ENCODE peak calls at places on chromosomes 7 and 10, in five cellular contexts. One of them, this sample, is unnamed.

GRCh38 chr7:147483634-147484292 is 1106.8 kb upstream of the C7orf33 start:
- DNase-seq in body of pancreas: no peak
- DNase-seq in Peyer's patch: no peak
- DNase-seq in lower lobe of right lung: no peak
- DNase-seq in fibroblast of lung: peak; percentile 3
- DNase-seq in this sample: no peak

GRCh38 chr10:45180946-45181439 is 134.4 kb downstream of the OR13A1 start:
- DNase-seq in lower lobe of right lung: no peak
- DNase-seq in fibroblast of lung: no peak
- DNase-seq in body of pancreas: no peak
- DNase-seq in Peyer's patch: no peak
- DNase-seq in this sample: no peak

GRCh38 chr10:34558093-34558492 is 257.0 kb downstream of the PARD3 start:
- DNase-seq in body of pancreas: no peak
- DNase-seq in lower lobe of right lung: no peak
- DNase-seq in fibroblast of lung: no peak
- DNase-seq in Peyer's patch: no peak
- DNase-seq in this sample: no peak

GRCh38 chr7:101922631-101923275 is 105.3 kb downstream of the CUX1 start:
- DNase-seq in lower lobe of right lung: peak; percentile 24
- DNase-seq in Peyer's patch: no peak
- DNase-seq in fibroblast of lung: no peak
- DNase-seq in body of pancreas: no peak
- DNase-seq in this sample: no peak

GRCh38 chr10:94617389-94617944 is 66.1 kb upstream of the CYP2C18 start:
- DNase-seq in lower lobe of right lung: no peak
- DNase-seq in body of pancreas: no peak
- DNase-seq in fibroblast of lung: no peak
- DNase-seq in Peyer's patch: no peak
- DNase-seq in this sample: no peak

GRCh38 chr7:117808273-117808868 is 64.9 kb downstream of the CTTNBP2 start:
- DNase-seq in lower lobe of right lung: no peak
- DNase-seq in Peyer's patch: no peak
- DNase-seq in body of pancreas: peak; percentile 54
- DNase-seq in fibroblast of lung: peak; percentile 64
- DNase-seq in this sample: no peak

GRCh38 chr10:50375051-50375452 is 123.7 kb upstream of the ASAH2 start:
- DNase-seq in body of pancreas: no peak
- DNase-seq in lower lobe of right lung: no peak
- DNase-seq in fibroblast of lung: no peak
- DNase-seq in Peyer's patch: no peak
- DNase-seq in this sample: no peak

GRCh38 chr10:33913194-33913593 is 578.7 kb upstream of the NRP1 start:
- DNase-seq in body of pancreas: no peak
- DNase-seq in Peyer's patch: no peak
- DNase-seq in lower lobe of right lung: no peak
- DNase-seq in fibroblast of lung: peak; percentile 52
- DNase-seq in this sample: no peak

GRCh38 chr10:124064158-124064603 is 29.2 kb downstream of the CHST15 start:
- DNase-seq in lower lobe of right lung: no peak
- DNase-seq in fibroblast of lung: no peak
- DNase-seq in body of pancreas: no peak
- DNase-seq in Peyer's patch: no peak
- DNase-seq in this sample: no peak

GRCh38 chr7:16660702-16661464 is 14.9 kb downstream of the BZW2 start:
- DNase-seq in Peyer's patch: no peak
- DNase-seq in lower lobe of right lung: no peak
- DNase-seq in fibroblast of lung: peak; percentile 61
- DNase-seq in body of pancreas: no peak
- DNase-seq in this sample: no peak

GRCh38 chr7:16652888-16653287 is 6.9 kb downstream of the BZW2 start:
- DNase-seq in body of pancreas: peak; percentile 49
- DNase-seq in Peyer's patch: no peak
- DNase-seq in lower lobe of right lung: peak; percentile 64
- DNase-seq in fibroblast of lung: no peak
- DNase-seq in this sample: no peak

GRCh38 chr7:16661924-16662323 is 15.9 kb downstream of the BZW2 start:
- DNase-seq in lower lobe of right lung: no peak
- DNase-seq in body of pancreas: no peak
- DNase-seq in fibroblast of lung: no peak
- DNase-seq in Peyer's patch: no peak
- DNase-seq in this sample: no peak

GRCh38 chr7:16655394-16655793 is 9.4 kb downstream of the BZW2 start:
- DNase-seq in body of pancreas: no peak
- DNase-seq in lower lobe of right lung: no peak
- DNase-seq in Peyer's patch: no peak
- DNase-seq in fibroblast of lung: no peak
- DNase-seq in this sample: no peak

DNA sequence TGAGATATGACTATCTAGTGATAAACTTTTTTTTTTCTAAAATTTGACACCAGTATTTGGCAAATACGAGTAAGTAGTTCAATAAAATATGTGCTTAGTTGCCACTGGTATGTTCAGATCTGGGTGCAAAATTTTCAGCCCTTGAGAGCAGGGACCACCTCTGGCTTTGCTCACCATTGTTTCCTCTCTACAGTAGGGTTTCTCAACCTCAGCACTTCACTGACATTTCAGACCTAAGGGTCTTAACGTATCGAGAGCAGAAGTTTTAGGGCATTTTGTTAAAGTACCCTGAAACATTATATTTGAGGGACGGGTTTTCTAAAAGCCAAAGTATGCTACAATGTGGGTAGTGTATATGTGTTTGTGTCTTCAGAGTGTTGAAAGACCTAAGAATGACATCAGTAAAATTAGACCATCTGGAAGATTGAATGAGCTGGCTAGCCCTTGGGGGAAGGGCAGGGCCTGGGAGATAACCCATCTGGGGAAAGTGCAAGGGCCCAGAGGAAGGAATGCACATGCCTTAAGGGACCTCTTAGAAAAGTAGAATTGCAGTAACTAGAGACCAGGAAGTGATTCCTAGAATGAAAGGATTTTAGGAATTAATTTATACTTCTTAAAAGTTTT is 11.8 kb downstream of the BZW2 start:
- DNase-seq in body of pancreas: peak; percentile 29
- DNase-seq in lower lobe of right lung: no peak
- DNase-seq in fibroblast of lung: peak; percentile 91
- DNase-seq in Peyer's patch: no peak
- DNase-seq in this sample: no peak
- TF ChIP-seq CTCF in body of pancreas: no peak
- TF ChIP-seq CTCF in lower lobe of right lung: no peak
- TF ChIP-seq CTCF in fibroblast of lung: peak; percentile 11
- TF ChIP-seq CTCF in Peyer's patch: no peak
- TF ChIP-seq CTCF in this sample: no peak

DNA sequence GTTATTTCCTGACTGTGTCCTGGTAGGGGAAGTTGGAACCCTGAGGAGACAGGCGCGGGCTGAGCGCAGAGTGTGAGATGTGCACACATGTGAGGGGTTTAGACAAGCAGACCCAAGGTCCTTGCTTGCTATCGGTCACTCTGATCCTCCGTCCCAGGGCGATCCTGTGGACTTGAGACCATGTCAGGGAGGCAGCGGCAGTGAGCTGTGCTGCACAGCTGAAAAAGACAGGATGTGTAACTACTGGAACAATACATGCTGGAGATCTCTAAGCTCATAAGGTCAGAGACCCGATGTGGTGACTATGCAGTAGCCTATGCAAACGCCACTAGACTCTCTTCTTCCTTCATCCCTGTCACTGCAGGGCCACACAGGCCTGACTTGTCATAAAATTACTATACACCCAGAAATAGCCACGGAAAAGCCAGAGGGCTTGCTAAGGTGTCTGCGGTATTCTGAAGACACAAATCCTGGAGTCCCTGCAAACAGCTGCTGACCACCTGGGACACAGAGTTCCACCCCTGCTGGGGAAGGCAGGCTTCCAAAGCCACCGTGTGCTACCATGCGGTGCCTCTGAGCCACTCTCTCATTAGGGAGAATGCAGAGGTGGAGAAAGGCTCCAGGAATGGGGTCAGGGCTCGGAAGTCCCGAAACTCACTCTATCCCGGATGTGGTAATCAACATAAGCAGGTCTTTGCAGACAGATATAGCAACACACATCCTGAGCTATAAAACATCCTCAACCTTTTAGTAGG is 91.1 kb upstream of the DDC start:
- DNase-seq in body of pancreas: no peak
- DNase-seq in fibroblast of lung: no peak
- DNase-seq in Peyer's patch: no peak
- DNase-seq in lower lobe of right lung: no peak
- DNase-seq in this sample: no peak
- H3K27ac ChIP-seq in body of pancreas: peak overlapping the region; percentile 46
- H3K27ac ChIP-seq in fibroblast of lung: no peak overlapping the region
- H3K27ac ChIP-seq in Peyer's patch: peak overlapping the region; percentile 28
- H3K27ac ChIP-seq in lower lobe of right lung: peak overlapping the region; percentile 69
- H3K27ac ChIP-seq in this sample: no peak overlapping the region

DNA sequence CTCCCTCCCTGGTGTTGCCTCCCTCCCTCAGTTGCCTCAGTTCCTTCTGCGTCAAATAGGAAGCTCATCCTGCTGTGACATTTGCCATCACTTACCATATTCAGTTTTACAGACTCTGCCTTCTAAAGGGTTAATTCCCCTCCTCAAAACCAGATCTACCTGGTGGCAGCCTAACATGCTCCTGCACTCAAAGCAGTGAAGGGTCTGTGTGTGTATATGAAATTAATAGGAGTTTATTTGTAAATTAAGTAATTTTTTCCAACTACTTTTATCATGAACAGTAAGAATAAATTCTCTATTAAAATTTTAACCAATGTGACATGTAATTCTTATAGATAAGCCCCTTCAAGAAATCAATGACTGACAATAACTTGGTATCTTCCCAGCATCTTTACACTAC is 158.6 kb upstream of the INSYN2A start:
- DNase-seq in body of pancreas: no peak
- DNase-seq in Peyer's patch: no peak
- DNase-seq in lower lobe of right lung: no peak
- DNase-seq in fibroblast of lung: peak; percentile 38
- DNase-seq in this sample: no peak
- TF ChIP-seq CTCF in body of pancreas: peak; percentile 23
- TF ChIP-seq CTCF in Peyer's patch: no peak
- TF ChIP-seq CTCF in lower lobe of right lung: peak; percentile 15
- TF ChIP-seq CTCF in fibroblast of lung: peak; percentile 40
- TF ChIP-seq CTCF in this sample: no peak

GRCh38 chr10:119703903-119704508 is 21.8 kb upstream of the INPP5F start:
- DNase-seq in body of pancreas: no peak
- DNase-seq in fibroblast of lung: no peak
- DNase-seq in lower lobe of right lung: no peak
- DNase-seq in Peyer's patch: no peak
- DNase-seq in this sample: no peak
- H3K27ac ChIP-seq in body of pancreas: no peak overlapping the region
- H3K27ac ChIP-seq in fibroblast of lung: no peak overlapping the region
- H3K27ac ChIP-seq in lower lobe of right lung: no peak overlapping the region
- H3K27ac ChIP-seq in Peyer's patch: peak overlapping the region; percentile 70
- H3K27ac ChIP-seq in this sample: no peak overlapping the region

GRCh38 chr10:47285381-47286115 is 14.4 kb upstream of the GDF10 start:
- DNase-seq in body of pancreas: no peak
- DNase-seq in Peyer's patch: no peak
- DNase-seq in fibroblast of lung: no peak
- DNase-seq in lower lobe of right lung: no peak
- DNase-seq in this sample: no peak
- TF ChIP-seq CTCF in body of pancreas: no peak
- TF ChIP-seq CTCF in Peyer's patch: no peak
- TF ChIP-seq CTCF in fibroblast of lung: no peak
- TF ChIP-seq CTCF in lower lobe of right lung: no peak
- TF ChIP-seq CTCF in this sample: no peak

GRCh38 chr10:14580933-14581332 is 193.8 kb downstream of the FAM107B start:
- DNase-seq in fibroblast of lung: no peak
- DNase-seq in lower lobe of right lung: no peak
- DNase-seq in Peyer's patch: no peak
- DNase-seq in body of pancreas: no peak
- DNase-seq in this sample: no peak
- H3K27ac ChIP-seq in fibroblast of lung: no peak overlapping the region
- H3K27ac ChIP-seq in lower lobe of right lung: no peak overlapping the region
- H3K27ac ChIP-seq in Peyer's patch: no peak overlapping the region
- H3K27ac ChIP-seq in body of pancreas: peak overlapping the region; percentile 84
- H3K27ac ChIP-seq in this sample: no peak overlapping the region

GRCh38 chr7:123639646-123640045 is 16.0 kb upstream of the LMOD2 start:
- DNase-seq in Peyer's patch: no peak
- DNase-seq in body of pancreas: no peak
- DNase-seq in fibroblast of lung: no peak
- DNase-seq in lower lobe of right lung: no peak
- DNase-seq in this sample: no peak

GRCh38 chr7:123635551-123636359 is 19.9 kb upstream of the LMOD2 start:
- DNase-seq in body of pancreas: no peak
- DNase-seq in Peyer's patch: no peak
- DNase-seq in lower lobe of right lung: no peak
- DNase-seq in fibroblast of lung: peak; percentile 76
- DNase-seq in this sample: no peak

GRCh38 chr7:123637878-123638277 is 17.8 kb upstream of the LMOD2 start:
- DNase-seq in body of pancreas: no peak
- DNase-seq in lower lobe of right lung: no peak
- DNase-seq in fibroblast of lung: no peak
- DNase-seq in Peyer's patch: no peak
- DNase-seq in this sample: no peak

GRCh38 chr7:123640583-123640982 is 15.1 kb upstream of the LMOD2 start:
- DNase-seq in lower lobe of right lung: no peak
- DNase-seq in fibroblast of lung: no peak
- DNase-seq in body of pancreas: no peak
- DNase-seq in Peyer's patch: no peak
- DNase-seq in this sample: no peak

DNA sequence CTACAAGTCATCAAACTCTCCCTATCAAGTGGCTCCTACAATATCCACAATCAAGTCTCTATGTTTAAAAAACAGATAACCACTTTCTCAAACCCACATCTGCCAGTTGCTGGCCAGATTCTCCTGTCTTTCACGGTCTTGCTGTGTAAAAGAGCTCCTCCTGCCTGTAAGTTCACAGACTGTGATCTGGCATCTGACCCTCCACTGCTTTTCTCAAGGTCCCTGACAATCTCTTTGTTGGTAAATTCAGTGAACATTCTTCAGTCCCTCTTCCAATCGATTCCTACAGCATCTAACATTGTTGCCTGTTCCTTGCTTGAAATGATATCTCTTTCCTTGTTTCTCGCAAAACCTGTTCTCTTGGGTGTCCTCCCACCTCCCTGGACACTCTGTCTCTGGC is 18.5 kb upstream of the LMOD2 start:
- DNase-seq in lower lobe of right lung: no peak
- DNase-seq in body of pancreas: no peak
- DNase-seq in Peyer's patch: no peak
- DNase-seq in fibroblast of lung: no peak
- DNase-seq in this sample: no peak
- TF ChIP-seq CTCF in lower lobe of right lung: no peak
- TF ChIP-seq CTCF in body of pancreas: no peak
- TF ChIP-seq CTCF in Peyer's patch: no peak
- TF ChIP-seq CTCF in fibroblast of lung: no peak
- TF ChIP-seq CTCF in this sample: no peak

GRCh38 chr7:10211861-10212260 is 761.8 kb upstream of the PHF14 start:
- DNase-seq in Peyer's patch: no peak
- DNase-seq in fibroblast of lung: no peak
- DNase-seq in lower lobe of right lung: no peak
- DNase-seq in body of pancreas: no peak
- DNase-seq in this sample: no peak
- H3K27ac ChIP-seq in Peyer's patch: no peak overlapping the region
- H3K27ac ChIP-seq in fibroblast of lung: no peak overlapping the region
- H3K27ac ChIP-seq in lower lobe of right lung: no peak overlapping the region
- H3K27ac ChIP-seq in body of pancreas: no peak overlapping the region
- H3K27ac ChIP-seq in this sample: no peak overlapping the region